ENCODE peak calls at places on chromosomes 16 and 17, in seven cellular contexts. One of them, this sample, is unnamed.

GRCh38 chr17:21394265-21394664 is 18.1 kb downstream of the KCNJ12 start:
- DNase-seq in GM12878: no peak
- DNase-seq in HCT116: no peak
- DNase-seq in K562: no peak
- DNase-seq in HepG2: no peak
- DNase-seq in H1: no peak
- DNase-seq in SK-N-SH: no peak
- DNase-seq in this sample: no peak

GRCh38 chr17:21272881-21273839 is 11.4 kb upstream of the MAP2K3 start:
- DNase-seq in GM12878: no peak
- DNase-seq in HCT116: no peak
- DNase-seq in K562: peak; percentile 79
- DNase-seq in HepG2: no peak
- DNase-seq in H1: no peak
- DNase-seq in SK-N-SH: no peak
- DNase-seq in this sample: no peak

GRCh38 chr17:36742267-36743000 is 141.1 kb downstream of the MRM1 start:
- DNase-seq in GM12878: no peak
- DNase-seq in HCT116: no peak
- DNase-seq in K562: no peak
- DNase-seq in HepG2: no peak
- DNase-seq in H1: no peak
- DNase-seq in SK-N-SH: no peak
- DNase-seq in this sample: no peak

GRCh38 chr17:70624208-70624607 is 454.9 kb downstream of the KCNJ2 start:
- DNase-seq in GM12878: no peak
- DNase-seq in HCT116: no peak
- DNase-seq in K562: no peak
- DNase-seq in HepG2: no peak
- DNase-seq in H1: no peak
- DNase-seq in SK-N-SH: no peak
- DNase-seq in this sample: no peak

GRCh38 chr17:3033248-3033640 is 30.2 kb downstream of the OR1D5 start:
- DNase-seq in GM12878: no peak
- DNase-seq in HCT116: no peak
- DNase-seq in K562: no peak
- DNase-seq in HepG2: no peak
- DNase-seq in H1: no peak
- DNase-seq in SK-N-SH: no peak
- DNase-seq in this sample: no peak

GRCh38 chr17:81254955-81255717 is 16.0 kb downstream of the NDUFAF8 start:
- DNase-seq in GM12878: no peak
- DNase-seq in HCT116: no peak
- DNase-seq in K562: peak; percentile 43
- DNase-seq in HepG2: peak; percentile 45
- DNase-seq in H1: peak; percentile 21
- DNase-seq in SK-N-SH: no peak
- DNase-seq in this sample: peak; percentile 64

GRCh38 chr17:79977711-79978544 is 57.7 kb downstream of the TBC1D16 start:
- DNase-seq in GM12878: no peak
- DNase-seq in HCT116: no peak
- DNase-seq in K562: no peak
- DNase-seq in HepG2: no peak
- DNase-seq in H1: no peak
- DNase-seq in SK-N-SH: peak; percentile 26
- DNase-seq in this sample: no peak

GRCh38 chr17:34899892-34900291 is 61.4 kb downstream of the CCT6B start:
- DNase-seq in GM12878: no peak
- DNase-seq in HCT116: no peak
- DNase-seq in K562: no peak
- DNase-seq in HepG2: no peak
- DNase-seq in H1: no peak
- DNase-seq in SK-N-SH: no peak
- DNase-seq in this sample: no peak

GRCh38 chr16:56860226-56861020 is 4.6 kb upstream of the SLC12A3 start:
- DNase-seq in GM12878: peak; percentile 75
- DNase-seq in HCT116: no peak
- DNase-seq in K562: no peak
- DNase-seq in HepG2: peak; percentile 67
- DNase-seq in H1: no peak
- DNase-seq in SK-N-SH: no peak
- DNase-seq in this sample: no peak

GRCh38 chr17:8397636-8398035 is at the start of gene RNF222:
- DNase-seq in GM12878: no peak
- DNase-seq in HCT116: no peak
- DNase-seq in K562: no peak
- DNase-seq in HepG2: no peak
- DNase-seq in H1: no peak
- DNase-seq in SK-N-SH: no peak
- DNase-seq in this sample: no peak

GRCh38 chr17:69471406-69471805 is 56.9 kb downstream of the MAP2K6 start:
- DNase-seq in GM12878: no peak
- DNase-seq in HCT116: no peak
- DNase-seq in K562: no peak
- DNase-seq in HepG2: no peak
- DNase-seq in H1: no peak
- DNase-seq in SK-N-SH: no peak
- DNase-seq in this sample: no peak

GRCh38 chr17:1695365-1695764 is 10.7 kb upstream of the PRPF8 start:
- DNase-seq in GM12878: peak; percentile 28
- DNase-seq in HCT116: no peak
- DNase-seq in K562: no peak
- DNase-seq in HepG2: no peak
- DNase-seq in H1: no peak
- DNase-seq in SK-N-SH: no peak
- DNase-seq in this sample: no peak

GRCh38 chr16:77414752-77415231 is 20.0 kb downstream of the ADAMTS18 start:
- DNase-seq in GM12878: no peak
- DNase-seq in HCT116: no peak
- DNase-seq in K562: no peak
- DNase-seq in HepG2: no peak
- DNase-seq in H1: no peak
- DNase-seq in SK-N-SH: no peak
- DNase-seq in this sample: no peak

GRCh38 chr16:21646091-21646490 is 6.3 kb downstream of the IGSF6 start:
- DNase-seq in GM12878: no peak
- DNase-seq in HCT116: no peak
- DNase-seq in K562: no peak
- DNase-seq in HepG2: no peak
- DNase-seq in H1: no peak
- DNase-seq in SK-N-SH: no peak
- DNase-seq in this sample: no peak

GRCh38 chr17:67605259-67605912 is 112.3 kb upstream of the NOL11 start:
- DNase-seq in GM12878: no peak
- DNase-seq in HCT116: no peak
- DNase-seq in K562: no peak
- DNase-seq in HepG2: no peak
- DNase-seq in H1: no peak
- DNase-seq in SK-N-SH: peak; percentile 77
- DNase-seq in this sample: no peak

GRCh38 chr17:1643293-1643998 is 2.1 kb downstream of the SCARF1 start:
- DNase-seq in GM12878: no peak
- DNase-seq in HCT116: peak; percentile 62
- DNase-seq in K562: no peak
- DNase-seq in HepG2: no peak
- DNase-seq in H1: no peak
- DNase-seq in SK-N-SH: peak; percentile 89
- DNase-seq in this sample: no peak

GRCh38 chr16:21302454-21302853 is 24.4 kb upstream of the CRYM start:
- DNase-seq in GM12878: no peak
- DNase-seq in HCT116: no peak
- DNase-seq in K562: no peak
- DNase-seq in HepG2: no peak
- DNase-seq in H1: no peak
- DNase-seq in SK-N-SH: no peak
- DNase-seq in this sample: no peak

GRCh38 chr16:75461575-75461974 is 2.9 kb downstream of the TMEM170A start:
- DNase-seq in GM12878: no peak
- DNase-seq in HCT116: no peak
- DNase-seq in K562: no peak
- DNase-seq in HepG2: no peak
- DNase-seq in H1: no peak
- DNase-seq in SK-N-SH: no peak
- DNase-seq in this sample: no peak

GRCh38 chr17:75504347-75505151 is 10.8 kb downstream of the CASKIN2 start:
- DNase-seq in GM12878: no peak
- DNase-seq in HCT116: no peak
- DNase-seq in K562: peak; percentile 73
- DNase-seq in HepG2: peak; percentile 51
- DNase-seq in H1: no peak
- DNase-seq in SK-N-SH: peak; percentile 86
- DNase-seq in this sample: no peak

GRCh38 chr17:57255182-57255775 is 1.0 kb upstream of the MSI2 start:
- DNase-seq in GM12878: no peak
- DNase-seq in HCT116: no peak
- DNase-seq in K562: no peak
- DNase-seq in HepG2: no peak
- DNase-seq in H1: no peak
- DNase-seq in SK-N-SH: no peak
- DNase-seq in this sample: peak; percentile 9

GRCh38 chr17:57257213-57257873 is 1.0 kb downstream of the MSI2 start:
- DNase-seq in GM12878: no peak
- DNase-seq in HCT116: no peak
- DNase-seq in K562: peak; percentile 38
- DNase-seq in HepG2: no peak
- DNase-seq in H1: no peak
- DNase-seq in SK-N-SH: peak; percentile 40
- DNase-seq in this sample: peak; percentile 14

GRCh38 chr17:57257911-57258885 is 1.9 kb downstream of the MSI2 start:
- DNase-seq in GM12878: no peak
- DNase-seq in HCT116: no peak
- DNase-seq in K562: peak; percentile 34
- DNase-seq in HepG2: peak; percentile 39
- DNase-seq in H1: no peak
- DNase-seq in SK-N-SH: no peak
- DNase-seq in this sample: peak; percentile 33

GRCh38 chr17:57255776-57256681 is at the start of gene MSI2:
- DNase-seq in GM12878: peak; percentile 51
- DNase-seq in HCT116: peak; percentile 75
- DNase-seq in K562: peak; percentile 89
- DNase-seq in HepG2: peak; percentile 76
- DNase-seq in H1: no peak
- DNase-seq in SK-N-SH: peak; percentile 97
- DNase-seq in this sample: peak; percentile 59

GRCh38 chr17:57256708-57257112 is 387 bp downstream of the MSI2 start:
- DNase-seq in GM12878: no peak
- DNase-seq in HCT116: no peak
- DNase-seq in K562: peak; percentile 57
- DNase-seq in HepG2: no peak
- DNase-seq in H1: no peak
- DNase-seq in SK-N-SH: no peak
- DNase-seq in this sample: peak; percentile 33
- H2AFZ ChIP-seq in GM12878: no peak overlapping the region
- H2AFZ ChIP-seq in HCT116: peak overlapping the region; percentile 5
- H2AFZ ChIP-seq in K562: peak overlapping the region; percentile 46
- H2AFZ ChIP-seq in HepG2: no peak overlapping the region
- H2AFZ ChIP-seq in H1: no peak overlapping the region
- H2AFZ ChIP-seq in SK-N-SH: peak overlapping the region; percentile 72
- H2AFZ ChIP-seq in this sample: peak overlapping the region; percentile 50

GRCh38 chr17:65181237-65182061 is 44.3 kb downstream of the RGS9 start:
- DNase-seq in GM12878: peak; percentile 90
- DNase-seq in HCT116: no peak
- DNase-seq in K562: no peak
- DNase-seq in HepG2: no peak
- DNase-seq in H1: no peak
- DNase-seq in SK-N-SH: no peak
- DNase-seq in this sample: no peak

GRCh38 chr17:65176646-65177409 is 39.7 kb downstream of the RGS9 start:
- DNase-seq in GM12878: no peak
- DNase-seq in HCT116: no peak
- DNase-seq in K562: no peak
- DNase-seq in HepG2: no peak
- DNase-seq in H1: no peak
- DNase-seq in SK-N-SH: no peak
- DNase-seq in this sample: no peak

GRCh38 chr17:65175952-65176351 is 38.8 kb downstream of the RGS9 start:
- DNase-seq in GM12878: no peak
- DNase-seq in HCT116: no peak
- DNase-seq in K562: no peak
- DNase-seq in HepG2: no peak
- DNase-seq in H1: no peak
- DNase-seq in SK-N-SH: no peak
- DNase-seq in this sample: no peak

GRCh38 chr17:65174974-65175373 is 37.8 kb downstream of the RGS9 start:
- DNase-seq in GM12878: no peak
- DNase-seq in HCT116: no peak
- DNase-seq in K562: no peak
- DNase-seq in HepG2: no peak
- DNase-seq in H1: no peak
- DNase-seq in SK-N-SH: no peak
- DNase-seq in this sample: no peak

DNA sequence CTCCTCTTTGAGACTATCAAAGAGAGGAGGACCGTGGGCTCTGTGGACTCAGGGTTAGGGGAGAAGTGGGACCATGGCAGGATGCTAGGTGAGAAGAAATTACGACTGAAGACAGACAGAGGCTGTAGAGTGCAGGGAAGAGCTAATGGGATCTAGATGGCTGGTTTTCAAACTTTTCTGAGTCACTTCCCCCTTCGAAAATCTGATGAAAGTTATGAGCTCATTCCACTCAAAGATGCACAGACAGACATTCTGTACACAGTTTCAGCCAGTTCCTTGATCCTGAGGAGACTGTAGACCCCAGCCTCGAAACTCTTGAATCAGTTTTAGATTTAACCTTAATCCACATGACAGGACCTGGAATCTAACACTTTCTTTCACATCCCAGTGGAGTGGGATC is 40.7 kb downstream of the RGS9 start:
- DNase-seq in GM12878: no peak
- DNase-seq in HCT116: no peak
- DNase-seq in K562: no peak
- DNase-seq in HepG2: no peak
- DNase-seq in H1: no peak
- DNase-seq in SK-N-SH: no peak
- DNase-seq in this sample: peak; percentile 59
- TF ChIP-seq MAX in GM12878: no peak
- TF ChIP-seq MAX in HCT116: no peak
- TF ChIP-seq MAX in K562: no peak
- TF ChIP-seq MAX in HepG2: no peak
- TF ChIP-seq MAX in H1: no peak
- TF ChIP-seq MAX in SK-N-SH: peak; percentile 19
- TF ChIP-seq MAX in this sample: no peak

DNA sequence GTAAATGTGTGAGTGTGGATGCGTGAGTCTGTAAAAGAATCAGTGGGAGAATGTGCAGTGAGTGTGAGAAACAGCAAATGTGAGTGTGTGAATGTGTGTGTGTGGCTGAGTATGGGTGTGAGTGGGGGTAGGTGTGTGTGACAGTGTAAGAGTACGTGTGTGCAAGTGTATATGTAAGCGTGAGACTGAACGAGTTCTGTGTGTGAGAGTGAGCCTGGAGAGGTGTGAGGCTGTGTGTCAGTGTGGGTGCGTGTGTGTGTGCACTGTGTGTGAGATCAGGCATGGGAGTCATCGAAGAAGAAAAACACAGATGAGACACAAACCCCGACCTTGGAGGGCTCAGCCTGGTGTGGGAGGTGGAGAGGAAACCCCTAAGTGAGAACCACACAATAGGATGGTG is 14.5 kb upstream of the NUBP1 start:
- DNase-seq in GM12878: no peak
- DNase-seq in HCT116: no peak
- DNase-seq in K562: no peak
- DNase-seq in HepG2: no peak
- DNase-seq in H1: no peak
- DNase-seq in SK-N-SH: no peak
- DNase-seq in this sample: no peak
- H2AFZ ChIP-seq in GM12878: no peak overlapping the region
- H2AFZ ChIP-seq in HCT116: peak overlapping the region; percentile 57
- H2AFZ ChIP-seq in K562: no peak overlapping the region
- H2AFZ ChIP-seq in HepG2: no peak overlapping the region
- H2AFZ ChIP-seq in H1: no peak overlapping the region
- H2AFZ ChIP-seq in SK-N-SH: no peak overlapping the region
- H2AFZ ChIP-seq in this sample: no peak overlapping the region

GRCh38 chr17:49003557-49004511 is 6.6 kb downstream of the IGF2BP1 start:
- DNase-seq in GM12878: no peak
- DNase-seq in HCT116: no peak
- DNase-seq in K562: peak; percentile 53
- DNase-seq in HepG2: no peak
- DNase-seq in H1: no peak
- DNase-seq in SK-N-SH: no peak
- DNase-seq in this sample: peak; percentile 68
- TF ChIP-seq MAX in GM12878: no peak
- TF ChIP-seq MAX in HCT116: no peak
- TF ChIP-seq MAX in K562: no peak
- TF ChIP-seq MAX in HepG2: peak; percentile 26
- TF ChIP-seq MAX in H1: no peak
- TF ChIP-seq MAX in SK-N-SH: no peak
- TF ChIP-seq MAX in this sample: no peak